ENCODE peak calls at places on chromosomes 12 and 14, in six cellular contexts. C is IMR-90, Y is MM.1S, R is stomach, B is GM23248, A is mucosa of descending colon. I is an unnamed sample.

GRCh38 chr14:31568671-31569070 is 7.5 kb downstream of the NUBPL start:
- DNase-seq in R (no peak), B (peak; percentile 69), A (no peak), C (peak; percentile 61), Y (no peak), I (no peak)

GRCh38 chr12:97275261-97276197 is 187.1 kb upstream of the RMST start:
- DNase-seq in B (no peak), R (no peak), Y (no peak), C (no peak), A (no peak), I (peak; percentile 93)

GRCh38 chr12:47391566-47391965 is 311.8 kb upstream of the AMIGO2 start:
- DNase-seq in R (peak; percentile 26), C (no peak), Y (no peak), A (no peak), B (no peak), I (no peak)

GRCh38 chr12:128817115-128818015 is 6.4 kb downstream of the SLC15A4 start:
- DNase-seq in R (peak; percentile 41), B (peak; percentile 83), A (no peak), C (peak; percentile 55), Y (no peak), I (peak; percentile 83)

GRCh38 chr14:67186369-67186768 is 2.9 kb upstream of the GARIN2 start:
- DNase-seq in A (no peak), C (no peak), Y (peak; percentile 60), B (no peak), R (no peak), I (no peak)

GRCh38 chr14:91311284-91311662 is 66.8 kb upstream of the GPR68 start:
- DNase-seq in Y (no peak), B (no peak), C (no peak), R (no peak), A (peak; percentile 72), I (no peak)

GRCh38 chr14:53004976-53005375 is 54.1 kb upstream of the FERMT2 start:
- DNase-seq in R (no peak), Y (no peak), B (peak; percentile 18), A (no peak), C (peak; percentile 26), I (no peak)

GRCh38 chr12:116916714-116917114 is 6.0 kb downstream of the FBXW8 start:
- DNase-seq in A (no peak), R (peak; percentile 37), C (peak; percentile 84), Y (peak; percentile 66), B (peak; percentile 76), I (peak; percentile 77)

GRCh38 chr12:112217647-112218046 is 92.3 kb downstream of the TRAFD1 start:
- DNase-seq in C (no peak), B (no peak), Y (no peak), R (no peak), A (no peak), I (no peak)

DNA sequence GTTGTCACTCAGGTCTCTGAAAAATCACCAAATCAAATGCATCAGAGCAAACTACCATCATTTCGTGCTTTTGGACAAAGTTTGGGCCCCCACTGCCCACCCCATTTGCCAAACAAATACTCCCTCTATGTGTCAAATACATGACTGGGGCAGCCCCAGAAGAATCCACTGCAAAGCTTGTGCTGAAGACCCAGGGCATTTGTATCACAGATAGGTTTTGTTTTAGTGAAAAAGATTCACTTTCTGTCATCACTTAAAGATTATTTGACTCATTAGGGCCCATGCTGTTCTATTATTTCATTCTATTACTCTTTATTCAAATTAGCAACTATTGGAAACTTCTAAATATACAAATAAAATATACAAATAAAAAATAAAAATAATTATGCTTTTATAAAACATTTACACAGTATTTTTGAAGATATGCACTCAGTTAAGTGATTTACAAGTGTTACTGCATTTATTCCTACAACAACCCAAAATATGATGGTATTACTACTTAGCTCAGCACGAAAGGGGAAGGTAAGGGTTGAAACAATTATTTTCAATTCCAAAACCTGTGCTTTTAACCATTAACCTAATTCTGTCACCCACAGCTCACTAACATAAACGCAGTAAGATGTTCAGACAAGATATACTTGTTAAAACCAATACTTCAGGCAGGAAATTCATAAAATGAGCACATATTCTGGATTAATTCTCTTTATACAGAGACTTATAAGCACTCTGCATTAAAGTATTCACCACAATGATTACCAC is 36.5 kb downstream of the LRIG3 start:
- DNase-seq in B (no peak), A (no peak), C (no peak), R (no peak), Y (no peak), I (no peak)
- H3K36me3 ChIP-seq in B (peaks cover 81% of the 10 kb centered on the region), A (no peaks in the 10 kb centered on the region), C (peaks cover 53% of the 10 kb centered on the region), R (peaks cover 34% of the 10 kb centered on the region), Y (no peaks in the 10 kb centered on the region), I (peaks cover 68% of the 10 kb centered on the region)

GRCh38 chr14:103706551-103707328 is 8.5 kb downstream of the XRCC3 start:
- DNase-seq in A (peak; percentile 50), Y (no peak), R (no peak), B (no peak), C (no peak), I (no peak)

GRCh38 chr14:103703433-103704385 is 11.5 kb downstream of the XRCC3 start:
- DNase-seq in R (no peak), Y (no peak), C (no peak), B (no peak), A (no peak), I (no peak)

GRCh38 chr14:103705524-103706284 is 9.5 kb downstream of the XRCC3 start:
- DNase-seq in C (no peak), A (no peak), R (no peak), B (no peak), Y (no peak), I (no peak)

GRCh38 chr14:103704708-103705107 is 10.5 kb downstream of the XRCC3 start:
- DNase-seq in R (no peak), B (no peak), Y (no peak), C (no peak), A (no peak), I (no peak)

GRCh38 chr14:103705158-103705523 is 10.1 kb downstream of the XRCC3 start:
- DNase-seq in B (no peak), A (no peak), R (peak; percentile 81), C (no peak), Y (no peak), I (peak; percentile 65)
- H3K36me3 ChIP-seq in B (peaks cover 12% of the 10 kb centered on the region), A (no peaks in the 10 kb centered on the region), R (peaks cover 21% of the 10 kb centered on the region), C (peaks cover 66% of the 10 kb centered on the region), Y (no peaks in the 10 kb centered on the region), I (peaks cover 34% of the 10 kb centered on the region)

DNA sequence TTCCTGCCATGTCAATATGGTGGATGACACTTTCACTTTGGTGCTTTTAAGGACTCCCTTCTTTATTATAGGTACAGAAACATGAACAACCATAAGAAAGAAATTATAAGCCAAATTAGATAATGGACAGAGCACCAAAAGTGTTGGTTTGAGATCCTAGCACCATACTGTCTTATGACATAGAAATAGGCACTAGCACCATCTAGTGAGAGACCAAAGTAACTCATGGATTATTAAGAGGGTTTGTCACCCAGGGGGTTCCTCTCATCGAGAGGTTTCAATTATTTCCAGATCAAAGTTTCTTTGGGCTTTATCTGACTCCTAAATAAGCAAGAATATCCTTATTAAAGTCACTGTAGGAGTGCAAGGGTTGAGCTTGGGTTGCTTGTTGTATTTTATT is 153.0 kb upstream of the DIO2 start:
- DNase-seq in R (no peak), Y (no peak), A (no peak), B (peak; percentile 35), C (peak; percentile 21), I (no peak)
- H3K36me3 ChIP-seq in R (no peaks in the 10 kb centered on the region), Y (no peaks in the 10 kb centered on the region), A (no peaks in the 10 kb centered on the region), B (no peaks in the 10 kb centered on the region), C (no peaks in the 10 kb centered on the region), I (no peaks in the 10 kb centered on the region)

DNA sequence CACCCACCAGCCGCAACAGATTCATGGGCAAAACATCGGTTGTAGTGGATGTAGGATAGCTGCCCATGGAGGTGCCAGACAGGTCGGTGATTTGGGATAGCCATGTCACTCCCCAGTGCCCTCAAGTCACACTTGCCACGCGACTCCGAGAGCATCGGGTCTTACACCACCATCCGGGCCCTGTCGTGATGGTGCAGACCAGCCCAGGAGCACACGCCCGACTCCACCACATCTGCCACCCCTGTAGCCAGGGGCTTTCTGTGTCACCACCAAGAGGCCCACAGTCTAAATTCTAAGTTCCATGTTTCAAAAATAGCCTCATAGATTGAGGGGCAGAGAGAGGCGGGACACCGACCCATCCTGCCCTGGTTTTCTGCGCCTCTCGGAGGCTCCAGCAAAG is 18.0 kb downstream of the FOXN4 start:
- DNase-seq in Y (no peak), R (no peak), B (no peak), C (no peak), A (no peak), I (no peak)
- H3K36me3 ChIP-seq in Y (no peaks in the 10 kb centered on the region), R (no peaks in the 10 kb centered on the region), B (no peaks in the 10 kb centered on the region), C (no peaks in the 10 kb centered on the region), A (no peaks in the 10 kb centered on the region), I (no peaks in the 10 kb centered on the region)